ENCODE peak calls at places on chromosomes 2 and 18, in nine cellular contexts. N is psoas muscle; U is CD8-positive, alpha-beta T cell; P is gastrocnemius medialis; X is tibial artery; V is adrenal gland; C is brain microvascular endothelial cell; W is hepatocyte; S is thyroid gland. Z is an unnamed sample.

GRCh38 chr2:216717491-216717901 is 22.1 kb upstream of the IGFBP5 start:
- DNase-seq in N (no peak), U (no peak), P (no peak), X (no peak), V (no peak), C (no peak), W (no peak), S (no peak), Z (no peak)

GRCh38 chr2:160859086-160859485 is 301.1 kb upstream of the TANK start:
- DNase-seq in N (no peak), U (no peak), P (no peak), X (no peak), V (no peak), C (no peak), W (peak), S (no peak), Z (no peak)

GRCh38 chr2:23900133-23900926 is 26.6 kb downstream of the ATAD2B start:
- DNase-seq in N (no peak), U (no peak), P (no peak), X (no peak), V (no peak), C (peak), W (no peak), S (no peak), Z (no peak)

GRCh38 chr2:9720352-9721093 is 89.7 kb upstream of the YWHAQ start:
- DNase-seq in N (no peak), U (no peak), P (no peak), X (no peak), V (no peak), C (no peak), W (no peak), S (peak), Z (no peak)

GRCh38 chr18:59719533-59720325 is 22.5 kb upstream of the CCBE1 start:
- DNase-seq in N (no peak), U (no peak), P (no peak), X (no peak), V (no peak), C (peak), W (no peak), S (no peak), Z (no peak)

GRCh38 chr2:23425886-23426283 is 40.9 kb downstream of the KLHL29 start:
- DNase-seq in N (no peak), U (no peak), P (no peak), X (no peak), V (no peak), C (peak), W (no peak), S (no peak), Z (no peak)

GRCh38 chr18:23814977-23815614 is 125.8 kb downstream of the LAMA3 start:
- DNase-seq in N (peak), U (no peak), P (peak), X (no peak), V (peak), C (no peak), W (no peak), S (no peak), Z (no peak)

GRCh38 chr2:41937921-41938708 is 109.7 kb upstream of the PKDCC start:
- DNase-seq in N (no peak), U (no peak), P (no peak), X (no peak), V (no peak), C (no peak), W (peak), S (no peak), Z (no peak)

GRCh38 chr2:127255146-127255545 is 35.0 kb upstream of the CYP27C1 start:
- DNase-seq in N (no peak), U (no peak), P (no peak), X (no peak), V (no peak), C (no peak), W (no peak), S (no peak), Z (no peak)

GRCh38 chr2:239297142-239298125 is 103.4 kb downstream of the HDAC4 start:
- DNase-seq in N (peak), U (peak), P (peak), X (peak), V (no peak), C (no peak), W (no peak), S (no peak), Z (peak)

GRCh38 chr2:6826081-6826913 is 39.4 kb downstream of the CMPK2 start:
- DNase-seq in N (no peak), U (peak), P (no peak), X (no peak), V (peak), C (peak), W (peak), S (peak), Z (no peak)

GRCh38 chr2:171923206-171923605 is 945 bp downstream of the HAT1 start:
- DNase-seq in N (peak), U (no peak), P (peak), X (no peak), V (peak), C (peak), W (peak), S (peak), Z (no peak)

GRCh38 chr2:81981616-81982015 is 1677.1 kb upstream of the LRRTM1 start:
- DNase-seq in N (no peak), U (no peak), P (no peak), X (no peak), V (no peak), C (no peak), W (no peak), S (no peak), Z (no peak)

GRCh38 chr2:28716265-28716865 is 35.3 kb upstream of the PPP1CB start:
- DNase-seq in N (peak), U (no peak), P (peak), X (peak), V (peak), C (peak), W (peak), S (peak), Z (peak)

GRCh38 chr2:217517402-217517801 is 485.4 kb downstream of the TNS1 start:
- DNase-seq in N (no peak), U (no peak), P (peak), X (no peak), V (peak), C (no peak), W (no peak), S (no peak), Z (no peak)

GRCh38 chr2:184765048-184765881 is 166.9 kb downstream of the ZNF804A start:
- DNase-seq in N (no peak), U (no peak), P (no peak), X (no peak), V (no peak), C (no peak), W (no peak), S (no peak), Z (no peak)

GRCh38 chr2:144629937-144630336 is 110.0 kb upstream of the ZEB2 start:
- DNase-seq in N (no peak), U (no peak), P (no peak), X (no peak), V (no peak), C (no peak), W (no peak), S (no peak), Z (no peak)

GRCh38 chr18:34159691-34160185 is 65.0 kb downstream of the NOL4 start:
- DNase-seq in N (no peak), U (no peak), P (no peak), X (no peak), V (no peak), C (no peak), W (no peak), S (no peak), Z (no peak)

GRCh38 chr18:78390348-78390929 is 589.2 kb upstream of the SALL3 start:
- DNase-seq in N (no peak), U (no peak), P (no peak), X (no peak), V (no peak), C (no peak), W (no peak), S (no peak), Z (no peak)

GRCh38 chr2:50401772-50402653 is 629.9 kb downstream of the NRXN1 start:
- DNase-seq in N (no peak), U (no peak), P (no peak), X (peak), V (peak), C (peak), W (peak), S (peak), Z (no peak)

GRCh38 chr2:42089340-42089925 is 41.6 kb downstream of the PKDCC start:
- DNase-seq in N (peak), U (peak), P (peak), X (peak), V (peak), C (peak), W (peak), S (no peak), Z (peak)

GRCh38 chr2:240467149-240467642 is 31.7 kb downstream of the GPC1 start:
- DNase-seq in N (peak), U (no peak), P (no peak), X (no peak), V (peak), C (no peak), W (peak), S (peak), Z (peak)

GRCh38 chr2:230921806-230922595 is 3.0 kb downstream of the GPR55 start:
- DNase-seq in N (no peak), U (no peak), P (no peak), X (no peak), V (no peak), C (no peak), W (no peak), S (no peak), Z (no peak)

GRCh38 chr2:28469947-28470585 is 25.8 kb upstream of the PLB1 start:
- DNase-seq in N (no peak), U (no peak), P (no peak), X (no peak), V (no peak), C (no peak), W (no peak), S (no peak), Z (no peak)

GRCh38 chr18:48818329-48819254 is 132.2 kb downstream of the SMAD7 start:
- DNase-seq in N (peak), U (no peak), P (peak), X (peak), V (peak), C (no peak), W (no peak), S (peak), Z (peak)

GRCh38 chr2:23320058-23320457 is 64.9 kb upstream of the KLHL29 start:
- DNase-seq in N (no peak), U (no peak), P (no peak), X (no peak), V (no peak), C (no peak), W (no peak), S (no peak), Z (no peak)

GRCh38 chr2:206955253-206955652 is 15.9 kb downstream of the CPO start:
- DNase-seq in N (no peak), U (no peak), P (no peak), X (no peak), V (no peak), C (peak), W (peak), S (no peak), Z (no peak)

GRCh38 chr2:102033028-102033749 is 41.4 kb downstream of the IL1R2 start:
- DNase-seq in N (no peak), U (no peak), P (peak), X (peak), V (no peak), C (peak), W (peak), S (peak), Z (peak)

GRCh38 chr2:234335676-234336228 is 161.1 kb downstream of the ARL4C start:
- DNase-seq in N (peak), U (peak), P (peak), X (peak), V (peak), C (peak), W (peak), S (peak), Z (peak)

GRCh38 chr2:197208841-197209240 is 101.7 kb downstream of the ANKRD44 start:
- DNase-seq in N (no peak), U (no peak), P (no peak), X (no peak), V (no peak), C (no peak), W (no peak), S (no peak), Z (no peak)

GRCh38 chr2:72962911-72963310 is 45.6 kb downstream of the EMX1 start:
- DNase-seq in N (peak), U (no peak), P (no peak), X (no peak), V (no peak), C (no peak), W (no peak), S (no peak), Z (no peak)

GRCh38 chr2:160399880-160400279 is 93.7 kb downstream of the RBMS1 start:
- DNase-seq in N (no peak), U (no peak), P (no peak), X (no peak), V (no peak), C (no peak), W (no peak), S (no peak), Z (no peak)

GRCh38 chr2:44186800-44187199 is 18.1 kb downstream of the PPM1B start:
- DNase-seq in N (no peak), U (no peak), P (no peak), X (no peak), V (no peak), C (no peak), W (no peak), S (no peak), Z (no peak)

GRCh38 chr18:28193177-28193778 is 16.3 kb upstream of the CDH2 start:
- DNase-seq in N (no peak), U (no peak), P (no peak), X (no peak), V (no peak), C (no peak), W (no peak), S (no peak), Z (no peak)

GRCh38 chr2:54432181-54433020 is 23.7 kb upstream of the SPTBN1 start:
- DNase-seq in N (no peak), U (no peak), P (no peak), X (no peak), V (no peak), C (no peak), W (no peak), S (peak), Z (no peak)

GRCh38 chr2:54435325-54435724 is 20.8 kb upstream of the SPTBN1 start:
- DNase-seq in N (no peak), U (no peak), P (no peak), X (no peak), V (no peak), C (no peak), W (no peak), S (no peak), Z (no peak)

GRCh38 chr2:54438271-54438670 is 17.9 kb upstream of the SPTBN1 start:
- DNase-seq in N (peak), U (no peak), P (no peak), X (peak), V (peak), C (no peak), W (no peak), S (peak), Z (peak)

GRCh38 chr2:54437588-54437987 is 18.5 kb upstream of the SPTBN1 start:
- DNase-seq in N (no peak), U (no peak), P (no peak), X (no peak), V (no peak), C (no peak), W (no peak), S (no peak), Z (no peak)

DNA sequence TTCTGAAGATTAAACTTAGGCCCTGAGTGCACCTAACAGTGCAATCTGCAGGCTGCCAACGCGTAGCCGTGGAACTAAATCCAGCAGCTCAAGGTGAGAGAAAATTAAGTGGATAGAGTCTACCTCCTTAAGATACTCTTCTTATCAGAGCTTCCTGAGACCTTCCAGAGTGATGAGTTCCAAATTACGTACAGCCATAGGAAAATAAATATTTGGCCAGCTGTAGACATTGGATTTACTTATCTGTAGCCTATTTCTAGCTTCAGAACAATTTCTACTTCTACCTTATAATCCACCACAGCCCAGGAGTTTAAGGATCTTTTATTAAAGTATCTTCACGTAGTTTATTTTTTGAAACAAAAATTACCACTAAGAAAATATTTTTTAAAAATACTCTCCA is 20.3 kb upstream of the SPTBN1 start:
- DNase-seq in N (no peak), U (no peak), P (no peak), X (no peak), V (no peak), C (no peak), W (no peak), S (no peak), Z (no peak)
- H3K27ac ChIP-seq in N (no peak), U (no peak), P (no peak), X (no peak), V (no peak), C (no peak), W (no peak), S (no peak), Z (peak)

DNA sequence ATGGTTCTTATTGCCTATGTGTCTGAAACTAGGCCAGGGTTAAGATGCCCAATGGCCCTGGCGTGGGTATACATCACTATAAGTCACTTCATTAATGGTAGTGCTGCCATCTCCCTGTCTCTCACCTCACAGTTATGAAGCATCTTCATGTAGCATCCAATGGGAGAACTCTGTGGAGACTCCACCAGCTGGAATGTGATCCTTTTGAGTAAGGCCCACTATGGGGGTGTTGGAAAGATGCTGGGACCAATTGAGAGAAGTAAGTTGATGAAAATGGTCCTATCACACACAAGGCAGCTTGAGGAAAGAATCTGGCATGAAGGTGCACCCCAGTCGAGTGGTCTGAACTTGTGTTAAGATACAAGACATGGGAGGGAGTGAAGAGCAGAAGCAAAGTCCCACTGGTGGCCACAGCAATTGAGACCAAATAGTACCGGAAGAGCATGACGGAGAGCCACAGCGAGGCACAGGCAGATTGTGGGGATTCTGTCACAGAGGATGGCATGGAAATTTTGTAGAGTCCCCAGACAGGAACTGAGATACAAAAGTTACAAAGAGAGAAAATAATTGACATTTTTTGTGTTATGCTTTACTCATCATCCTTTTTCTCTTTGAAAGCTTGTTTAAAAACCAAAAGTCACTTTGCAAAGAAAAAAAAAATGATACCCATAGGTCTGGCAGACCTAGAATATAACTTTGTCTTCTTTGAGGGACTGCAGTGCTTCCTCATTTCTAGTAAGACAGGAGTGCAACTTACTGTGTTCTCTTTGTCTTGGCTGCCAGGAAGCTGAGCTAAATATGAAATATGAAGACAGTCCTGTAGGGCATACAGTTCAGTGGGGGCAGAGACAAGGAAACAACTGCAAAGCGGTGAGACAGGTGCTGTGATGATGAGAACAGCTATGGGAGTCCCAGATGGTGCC is 4.9 kb downstream of the ARHGAP25 start:
- DNase-seq in N (no peak), U (no peak), P (no peak), X (no peak), V (no peak), C (no peak), W (no peak), S (no peak), Z (no peak)
- H3K4me3 ChIP-seq in N (no peak), U (peak), P (no peak), X (no peak), V (no peak), C (no peak), W (no peak), S (no peak), Z (no peak)

GRCh38 chr18:58335821-58336220 is 291.8 kb downstream of the NEDD4L start:
- DNase-seq in N (no peak), U (no peak), P (no peak), X (no peak), V (no peak), C (no peak), W (no peak), S (no peak), Z (no peak)
- TF ChIP-seq CTCF in N (no peak), U (no peak), P (no peak), X (no peak), V (no peak), C (peak), W (no peak), S (no peak), Z (no peak)

GRCh38 chr2:100820346-100821254 is 661 bp downstream of the NPAS2 start:
- DNase-seq in N (peak), U (no peak), P (no peak), X (no peak), V (no peak), C (no peak), W (peak), S (peak), Z (no peak)
- H3K27ac ChIP-seq in N (peak), U (no peak), P (peak), X (peak), V (no peak), C (peak), W (peak), S (no peak), Z (peak)

GRCh38 chr18:12333650-12334279 is 25.7 kb downstream of the TUBB6 start:
- DNase-seq in N (no peak), U (no peak), P (no peak), X (no peak), V (no peak), C (no peak), W (no peak), S (peak), Z (no peak)

GRCh38 chr18:12336251-12336650 is 28.2 kb downstream of the TUBB6 start:
- DNase-seq in N (no peak), U (no peak), P (no peak), X (no peak), V (no peak), C (no peak), W (no peak), S (peak), Z (no peak)

GRCh38 chr18:12336887-12337286 is 28.8 kb downstream of the TUBB6 start:
- DNase-seq in N (no peak), U (no peak), P (no peak), X (no peak), V (no peak), C (peak), W (peak), S (no peak), Z (no peak)

GRCh38 chr18:12335503-12335902 is 27.5 kb downstream of the TUBB6 start:
- DNase-seq in N (no peak), U (no peak), P (no peak), X (no peak), V (no peak), C (no peak), W (no peak), S (no peak), Z (no peak)

GRCh38 chr18:12334280-12335262 is 26.5 kb downstream of the TUBB6 start:
- DNase-seq in N (no peak), U (no peak), P (no peak), X (no peak), V (no peak), C (no peak), W (no peak), S (peak), Z (no peak)
- H3K4me3 ChIP-seq in N (no peak), U (no peak), P (no peak), X (no peak), V (no peak), C (no peak), W (no peak), S (no peak), Z (no peak)

GRCh38 chr2:100206731-100207255 is 64.4 kb upstream of the AFF3 start:
- DNase-seq in N (no peak), U (no peak), P (no peak), X (no peak), V (no peak), C (no peak), W (no peak), S (no peak), Z (no peak)
- TF ChIP-seq CTCF in N (no peak), U (no peak), P (no peak), X (no peak), V (no peak), C (no peak), W (no peak), S (no peak), Z (no peak)

GRCh38 chr2:108621087-108621559 is 86.9 kb downstream of the LIMS1 start:
- DNase-seq in N (no peak), U (peak), P (peak), X (no peak), V (no peak), C (no peak), W (peak), S (peak), Z (no peak)
- H3K27ac ChIP-seq in N (peak), U (peak), P (peak), X (no peak), V (no peak), C (no peak), W (peak), S (peak), Z (peak)

GRCh38 chr2:113894156-113894743 is 4.4 kb downstream of the ACTR3 start:
- DNase-seq in N (no peak), U (no peak), P (no peak), X (no peak), V (no peak), C (peak), W (peak), S (peak), Z (no peak)
- H3K4me3 ChIP-seq in N (peak), U (peak), P (no peak), X (peak), V (no peak), C (peak), W (no peak), S (no peak), Z (no peak)